ENCODE peak calls at places on chromosomes 5 and 9, in four cellular contexts. U, C, X and G are unnamed samples.

GRCh38 chr5:123120197-123120596 is 31.2 kb downstream of the PRDM6 start:
- DNase-seq in U (no peak), C (no peak), X (no peak), G (no peak)

GRCh38 chr9:121367651-121368510 is 2.2 kb downstream of the STOM start:
- DNase-seq in X (no peak), U (no peak), C (no peak), G (no peak)

GRCh38 chr5:81268797-81269196 is 32.6 kb upstream of the ZCCHC9 start:
- DNase-seq in X (no peak), U (no peak), C (peak; percentile 88), G (no peak)

GRCh38 chr9:18492612-18493011 is 18.7 kb downstream of the ADAMTSL1 start:
- DNase-seq in C (no peak), U (no peak), X (no peak), G (no peak)

GRCh38 chr5:98428806-98429205 is 344.7 kb upstream of the RGMB start:
- DNase-seq in X (no peak), U (no peak), C (peak; percentile 54), G (no peak)

GRCh38 chr9:78879324-78880100 is 582.6 kb downstream of the PSAT1 start:
- DNase-seq in X (no peak), U (no peak), C (no peak), G (no peak)

GRCh38 chr9:89138463-89139390 is 39.9 kb downstream of the SHC3 start:
- DNase-seq in C (peak; percentile 71), U (no peak), X (no peak), G (no peak)

GRCh38 chr5:10733426-10733825 is 27.6 kb downstream of the DAP start:
- DNase-seq in C (no peak), U (no peak), X (no peak), G (no peak)

GRCh38 chr9:110835404-110835803 is 166.8 kb downstream of the MUSK start:
- DNase-seq in U (no peak), X (no peak), C (peak; percentile 91), G (no peak)

GRCh38 chr9:93592389-93593021 is 16.1 kb downstream of the PHF2 start:
- DNase-seq in C (no peak), U (no peak), X (peak; percentile 46), G (no peak)

GRCh38 chr5:89601880-89602279 is 718.9 kb upstream of the MEF2C start:
- DNase-seq in U (no peak), X (no peak), C (no peak), G (no peak)

GRCh38 chr9:16442622-16443021 is 427.8 kb downstream of the BNC2 start:
- DNase-seq in C (peak; percentile 58), X (no peak), U (peak; percentile 23), G (no peak)

GRCh38 chr5:149651686-149652085 is 70.4 kb downstream of the ARHGEF37 start:
- DNase-seq in U (no peak), C (no peak), X (no peak), G (no peak)

GRCh38 chr9:91678807-91679206 is 255.2 kb upstream of the NFIL3 start:
- DNase-seq in C (no peak), X (no peak), U (no peak), G (no peak)

GRCh38 chr5:149228610-149229297 is 42.9 kb upstream of the AFAP1L1 start:
- DNase-seq in U (no peak), C (peak; percentile 92), X (no peak), G (no peak)

GRCh38 chr5:169862348-169862905 is 117.9 kb downstream of the INSYN2B start:
- DNase-seq in C (peak; percentile 25), U (no peak), X (no peak), G (no peak)

GRCh38 chr9:4596165-4596922 is 65.8 kb upstream of the PLPP6 start:
- DNase-seq in U (no peak), X (no peak), C (no peak), G (no peak)

GRCh38 chr5:39219433-39219832 is at the start of gene FYB1:
- DNase-seq in C (no peak), X (peak; percentile 67), U (peak; percentile 49), G (no peak)

GRCh38 chr5:113068559-113068958 is 92.0 kb downstream of the DCP2 start:
- DNase-seq in X (no peak), U (no peak), C (peak; percentile 82), G (no peak)

GRCh38 chr9:70407081-70407503 is 7.4 kb downstream of the KLF9 start:
- DNase-seq in C (peak; percentile 99), U (no peak), X (no peak), G (no peak)

GRCh38 chr9:136545065-136545965 is 533 bp downstream of the NOTCH1 start:
- DNase-seq in X (no peak), C (no peak), U (no peak), G (no peak)

GRCh38 chr5:119328753-119329602 is 26.8 kb upstream of the TNFAIP8 start:
- DNase-seq in U (no peak), X (no peak), C (peak; percentile 87), G (no peak)

GRCh38 chr9:114583371-114583770 is 4.2 kb upstream of the ATP6V1G1 start:
- DNase-seq in X (no peak), C (no peak), U (no peak), G (no peak)

GRCh38 chr5:152305525-152305924 is 99.6 kb downstream of the NMUR2 start:
- DNase-seq in C (no peak), X (no peak), U (no peak), G (no peak)

GRCh38 chr9:25261445-25261844 is 416.8 kb downstream of the TUSC1 start:
- DNase-seq in U (no peak), X (no peak), C (no peak), G (no peak)

GRCh38 chr9:98515506-98516204 is 193.1 kb downstream of the GABBR2 start:
- DNase-seq in X (no peak), U (no peak), C (no peak), G (no peak)

GRCh38 chr9:130267930-130268329 is 2.4 kb downstream of the HMCN2 start:
- DNase-seq in U (peak; percentile 74), X (no peak), C (no peak), G (no peak)

GRCh38 chr5:118863345-118863744 is 125.0 kb downstream of the DTWD2 start:
- DNase-seq in C (peak; percentile 61), X (no peak), U (no peak), G (no peak)

GRCh38 chr5:62596096-62596495 is 17.5 kb downstream of the LRRC70 start:
- DNase-seq in X (no peak), C (peak; percentile 16), U (no peak), G (no peak)

GRCh38 chr5:67092447-67093023 is 104.1 kb downstream of the CD180 start:
- DNase-seq in U (no peak), C (peak; percentile 27), X (no peak), G (no peak)

GRCh38 chr9:87029904-87030303 is 82.6 kb upstream of the GAS1 start:
- DNase-seq in X (no peak), U (no peak), C (no peak), G (no peak)

GRCh38 chr9:14372437-14373318 is 58.7 kb upstream of the NFIB start:
- DNase-seq in C (peak; percentile 69), X (no peak), U (peak; percentile 33), G (no peak)

GRCh38 chr5:77312411-77312810 is 101.9 kb downstream of the PDE8B start:
- DNase-seq in U (no peak), C (peak; percentile 57), X (no peak), G (no peak)

GRCh38 chr5:12330993-12331588 is 426.8 kb upstream of the CTNND2 start:
- DNase-seq in C (no peak), X (no peak), U (no peak), G (no peak)

GRCh38 chr9:14768561-14769234 is 46.2 kb upstream of the CER1 start:
- DNase-seq in U (no peak), C (peak; percentile 51), X (no peak), G (peak; percentile 10)

GRCh38 chr5:120405923-120406322 is 58.2 kb upstream of the PRR16 start:
- DNase-seq in U (no peak), C (peak; percentile 88), X (no peak), G (no peak)

DNA sequence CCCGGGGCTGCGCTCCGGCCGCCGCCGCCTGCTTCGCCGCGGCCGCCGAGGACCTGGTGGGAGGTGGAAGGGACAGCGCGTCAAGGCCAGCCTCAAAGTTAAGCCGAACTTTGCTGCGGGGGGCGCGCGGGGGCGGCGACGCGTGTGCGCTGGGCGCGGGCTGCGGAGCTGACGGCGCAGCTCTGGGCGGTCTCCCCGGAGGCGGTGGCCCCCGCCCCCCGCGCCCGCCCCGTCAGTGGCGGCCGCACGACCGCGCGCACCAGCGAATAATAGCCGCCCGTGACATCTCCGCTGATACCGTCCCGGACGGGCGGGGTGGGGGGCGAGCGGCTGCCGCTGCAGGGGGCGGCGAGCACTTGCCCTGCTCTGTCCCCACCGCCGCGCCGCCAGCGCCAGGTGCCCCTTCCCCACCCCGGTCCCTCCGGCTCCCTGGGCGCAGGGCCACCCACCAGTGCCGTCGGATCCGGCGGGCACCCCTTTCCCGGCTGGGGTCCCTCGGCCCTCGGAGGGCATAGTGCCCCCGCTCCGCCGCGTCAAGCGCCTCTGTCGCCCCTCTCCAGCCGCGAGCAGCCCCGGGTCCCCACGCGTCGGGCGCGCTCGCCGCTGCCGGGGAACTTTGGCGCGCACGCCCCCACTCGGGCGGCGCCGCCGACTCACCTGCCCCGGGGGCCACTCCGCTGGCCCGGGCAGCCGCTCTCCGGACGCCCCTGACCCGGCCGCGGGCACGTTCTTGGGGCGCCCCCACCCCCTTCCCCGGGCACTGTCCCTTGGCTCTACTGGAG is 772 bp upstream of the FAM78A start:
- DNase-seq in C (no peak), U (no peak), X (no peak), G (no peak)
- TF ChIP-seq CTCF in C (no peak), U (no peak), X (no peak), G (no peak)

GRCh38 chr9:36637491-36638270 is 65.0 kb downstream of the MELK start:
- DNase-seq in U (no peak), X (no peak), C (no peak), G (no peak)
- TF ChIP-seq CTCF in U (no peak), X (no peak), C (no peak), G (no peak)

DNA sequence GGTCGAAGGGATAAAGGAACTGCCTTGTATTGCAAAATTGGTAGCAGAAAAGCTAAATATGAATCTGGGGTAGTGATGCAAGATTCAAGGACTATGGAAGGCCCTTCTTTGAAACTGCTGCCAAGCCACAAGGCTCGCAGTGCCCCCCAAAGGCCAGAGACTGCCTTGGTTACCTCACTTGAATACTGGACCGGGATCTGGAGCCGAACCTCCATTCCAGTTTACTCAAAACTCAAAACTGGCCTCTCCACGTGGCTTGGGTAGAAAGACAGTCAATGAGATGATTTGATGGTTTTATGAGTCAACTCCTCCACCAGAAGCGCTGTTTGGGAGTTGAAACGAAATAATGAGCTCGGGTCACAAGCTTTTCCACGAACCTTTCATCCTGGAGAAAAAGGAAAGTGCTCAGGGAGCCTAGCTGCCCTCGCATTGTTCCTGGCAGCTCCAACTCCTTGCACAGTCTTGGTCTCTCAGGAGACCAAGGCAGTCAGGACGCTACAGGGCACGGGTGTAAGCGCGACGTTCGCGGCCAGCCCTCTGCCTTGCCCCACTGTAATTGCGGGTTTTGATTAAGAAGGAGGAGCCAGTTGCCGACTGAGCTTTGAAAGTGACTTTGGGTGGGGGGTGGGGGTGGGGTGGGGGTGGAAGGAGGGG is 2.8 kb downstream of the ST8SIA4 start:
- DNase-seq in X (peak; percentile 59), U (peak; percentile 27), C (no peak), G (no peak)
- TF ChIP-seq CTCF in X (no peak), U (peak; percentile 16), C (no peak), G (peak; percentile 17)

DNA sequence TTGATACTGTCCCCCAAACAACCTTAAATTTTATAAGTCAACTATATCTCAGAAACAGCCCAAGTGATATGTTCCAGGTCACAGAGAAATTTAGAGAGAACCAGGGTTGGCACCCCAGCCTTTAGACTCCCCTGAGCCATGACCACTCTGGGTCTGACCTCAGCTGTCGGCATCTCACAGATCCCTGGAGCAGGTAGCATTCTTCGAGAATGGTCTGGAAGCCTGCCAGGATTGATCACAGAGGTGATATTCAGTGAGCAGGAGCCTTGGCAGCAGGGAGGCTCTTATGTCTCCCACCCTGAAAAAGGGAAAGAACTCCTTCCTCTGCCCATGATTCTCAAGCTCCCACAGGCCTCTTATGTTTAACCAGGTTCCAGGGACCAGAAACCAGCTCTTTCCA is 58.2 kb downstream of the PLK2 start:
- DNase-seq in U (no peak), X (no peak), C (no peak), G (no peak)
- TF ChIP-seq CTCF in U (no peak), X (no peak), C (no peak), G (no peak)